ENCODE peak calls at places on chromosomes 12 and 14, in ten cellular contexts. B is left cardiac atrium, W is fibroblast of pulmonary artery, J is AG08396, O is hippocampal formation, S is AG08395, F is fibroblast of the aortic adventitia, A is HFF-Myc, V is T-cell, G is NCI-H1694 treated with DMSO at 0.1 percent for 48 hours. X is an unnamed sample.

GRCh38 chr14:99541677-99542470 is 60.7 kb downstream of the CCNK start:
- DNase-seq in B (no peak), W (no peak), J (no peak), O (no peak), S (no peak), F (no peak), A (no peak), V (no peak), G (no peak), X (no peak)

GRCh38 chr14:86115972-86116371 is 586.0 kb downstream of the FLRT2 start:
- DNase-seq in B (no peak), W (no peak), J (no peak), O (no peak), S (no peak), F (no peak), A (no peak), V (no peak), G (no peak), X (no peak)

GRCh38 chr14:64232095-64232830 is 61.9 kb downstream of the ESR2 start:
- DNase-seq in B (no peak), W (peak; percentile 95), J (peak; percentile 78), O (no peak), S (peak; percentile 72), F (peak; percentile 77), A (peak; percentile 27), V (no peak), G (peak; percentile 14), X (peak; percentile 92)

GRCh38 chr12:188910-189621 is 24.9 kb downstream of the SLC6A12 start:
- DNase-seq in B (peak; percentile 50), W (peak; percentile 58), J (peak; percentile 91), O (peak; percentile 58), S (peak; percentile 86), F (peak; percentile 42), A (no peak), V (peak; percentile 8), G (peak; percentile 59), X (peak; percentile 35)

GRCh38 chr12:7459973-7460372 is 16.0 kb upstream of the CD163L1 start:
- DNase-seq in B (no peak), W (no peak), J (no peak), O (no peak), S (no peak), F (no peak), A (no peak), V (no peak), G (no peak), X (no peak)

GRCh38 chr12:111434680-111435338 is 29.1 kb downstream of the SH2B3 start:
- DNase-seq in B (peak; percentile 75), W (peak; percentile 69), J (no peak), O (peak; percentile 12), S (peak; percentile 61), F (peak; percentile 64), A (no peak), V (peak; percentile 88), G (no peak), X (peak; percentile 67)

GRCh38 chr12:118061011-118061875 is at the start of gene WSB2:
- DNase-seq in B (peak; percentile 88), W (peak; percentile 65), J (peak; percentile 82), O (peak; percentile 74), S (peak; percentile 65), F (peak; percentile 56), A (no peak), V (peak; percentile 10), G (no peak), X (peak; percentile 56)

GRCh38 chr12:25458047-25458552 is 95.0 kb downstream of the LMNTD1 start:
- DNase-seq in B (peak; percentile 36), W (peak; percentile 87), J (peak; percentile 53), O (no peak), S (peak; percentile 88), F (peak; percentile 92), A (peak; percentile 94), V (no peak), G (no peak), X (peak; percentile 95)

GRCh38 chr12:70556179-70556869 is 80.9 kb downstream of the PTPRB start:
- DNase-seq in B (no peak), W (no peak), J (no peak), O (no peak), S (no peak), F (peak; percentile 31), A (no peak), V (no peak), G (no peak), X (no peak)

GRCh38 chr14:63752449-63753169 is 24.7 kb upstream of the SGPP1 start:
- DNase-seq in B (no peak), W (peak; percentile 51), J (peak; percentile 27), O (no peak), S (no peak), F (peak; percentile 25), A (no peak), V (no peak), G (no peak), X (no peak)

GRCh38 chr14:64704145-64704742 is at the start of gene PLEKHG3:
- DNase-seq in B (peak; percentile 87), W (peak; percentile 72), J (peak; percentile 87), O (peak; percentile 80), S (peak; percentile 80), F (peak; percentile 65), A (no peak), V (no peak), G (peak; percentile 36), X (peak; percentile 48)

GRCh38 chr12:105481906-105482305 is 151.4 kb downstream of the C12orf75 start:
- DNase-seq in B (no peak), W (no peak), J (no peak), O (no peak), S (peak; percentile 18), F (no peak), A (no peak), V (no peak), G (no peak), X (no peak)

GRCh38 chr12:82415402-82415801 is 57.1 kb downstream of the METTL25 start:
- DNase-seq in B (no peak), W (peak; percentile 23), J (no peak), O (no peak), S (peak; percentile 2), F (peak; percentile 4), A (no peak), V (no peak), G (no peak), X (no peak)

GRCh38 chr12:125890983-125891382 is 825.7 kb downstream of the AACS start:
- DNase-seq in B (no peak), W (no peak), J (no peak), O (no peak), S (no peak), F (no peak), A (no peak), V (no peak), G (no peak), X (peak; percentile 4)

GRCh38 chr12:45192041-45192695 is 23.7 kb upstream of the ANO6 start:
- DNase-seq in B (no peak), W (peak; percentile 42), J (peak; percentile 21), O (no peak), S (peak; percentile 43), F (peak; percentile 55), A (no peak), V (no peak), G (no peak), X (no peak)

GRCh38 chr12:109258201-109258600 is 50.9 kb downstream of the FOXN4 start:
- DNase-seq in B (no peak), W (no peak), J (no peak), O (no peak), S (no peak), F (no peak), A (no peak), V (no peak), G (no peak), X (no peak)

GRCh38 chr12:120346681-120347080 is 19.1 kb upstream of the PLA2G1B start:
- DNase-seq in B (no peak), W (no peak), J (no peak), O (no peak), S (no peak), F (no peak), A (no peak), V (no peak), G (no peak), X (no peak)

GRCh38 chr12:6551496-6552139 is 4.2 kb downstream of the IFFO1 start:
- DNase-seq in B (peak; percentile 60), W (peak; percentile 69), J (peak; percentile 78), O (no peak), S (peak; percentile 65), F (peak; percentile 80), A (no peak), V (no peak), G (no peak), X (peak; percentile 79)

GRCh38 chr14:92613008-92613658 is 99.6 kb downstream of the RIN3 start:
- DNase-seq in B (no peak), W (no peak), J (no peak), O (no peak), S (no peak), F (no peak), A (no peak), V (peak; percentile 54), G (peak; percentile 58), X (no peak)

GRCh38 chr12:113086249-113087164 is 30.0 kb downstream of the DTX1 start:
- DNase-seq in B (no peak), W (no peak), J (no peak), O (no peak), S (no peak), F (no peak), A (no peak), V (no peak), G (no peak), X (no peak)

GRCh38 chr12:105876426-105876927 is 262.3 kb downstream of the NUAK1 start:
- DNase-seq in B (no peak), W (no peak), J (no peak), O (no peak), S (no peak), F (no peak), A (no peak), V (no peak), G (no peak), X (no peak)

GRCh38 chr14:104422301-104423223 is 157.0 kb upstream of the C14orf180 start:
- DNase-seq in B (no peak), W (no peak), J (no peak), O (no peak), S (no peak), F (no peak), A (no peak), V (no peak), G (peak; percentile 97), X (no peak)

GRCh38 chr14:101235872-101236221 is 325.4 kb upstream of the DIO3 start:
- DNase-seq in B (no peak), W (no peak), J (no peak), O (no peak), S (no peak), F (no peak), A (no peak), V (no peak), G (no peak), X (no peak)